ENCODE peak calls at places on chromosome 2, in four cellular contexts. O is astrocyte, B is thoracic aorta, C is heart right ventricle. T is an unnamed sample. For H3K27me3 and H3K4me1, the result is how much of the 10 kb centered on the place peaks cover.

GRCh38 chr2:36486546-36487044 is 111.4 kb downstream of the FEZ2 start:
- DNase-seq in B (no peak), O (peak), C (no peak), T (no peak)

GRCh38 chr2:14081526-14081925 is 551.0 kb upstream of the LRATD1 start:
- DNase-seq in B (no peak), O (peak), C (no peak), T (no peak)

GRCh38 chr2:95313296-95314265 is 16.4 kb downstream of the KCNIP3 start:
- DNase-seq in O (no peak), C (peak), B (no peak), T (no peak)

GRCh38 chr2:227789803-227790202 is 23.8 kb upstream of the CCL20 start:
- DNase-seq in O (no peak), B (no peak), C (no peak), T (no peak)

GRCh38 chr2:150063950-150064549 is 423.4 kb downstream of the RND3 start:
- DNase-seq in B (no peak), C (no peak), O (no peak), T (no peak)

GRCh38 chr2:31529256-31529655 is 51.5 kb downstream of the SRD5A2 start:
- DNase-seq in C (no peak), B (no peak), O (no peak), T (no peak)

GRCh38 chr2:12452211-12452610 is 264.5 kb upstream of the TRIB2 start:
- DNase-seq in O (peak), B (no peak), C (no peak), T (no peak)

GRCh38 chr2:120879401-120880295 is 144.0 kb downstream of the GLI2 start:
- DNase-seq in C (no peak), B (no peak), O (no peak), T (peak)

GRCh38 chr2:164869420-164869772 is 27.8 kb upstream of the COBLL1 start:
- DNase-seq in C (no peak), O (no peak), B (no peak), T (no peak)

GRCh38 chr2:15776992-15777702 is 163.2 kb upstream of the MYCN start:
- DNase-seq in O (no peak), B (no peak), C (no peak), T (no peak)

GRCh38 chr2:187684181-187684580 is 129.9 kb upstream of the TFPI start:
- DNase-seq in C (no peak), B (no peak), O (no peak), T (no peak)

GRCh38 chr2:133377021-133377481 is 191.2 kb downstream of the NCKAP5 start:
- DNase-seq in O (peak), B (no peak), C (no peak), T (no peak)

GRCh38 chr2:96870631-96871255 is 863 bp upstream of the SEMA4C start:
- DNase-seq in O (peak), C (peak), B (no peak), T (peak)

GRCh38 chr2:88540346-88540745 is 86.9 kb downstream of the EIF2AK3 start:
- DNase-seq in B (no peak), O (peak), C (no peak), T (no peak)

GRCh38 chr2:55490554-55490953 is 29.0 kb upstream of the CFAP36 start:
- DNase-seq in C (peak), B (no peak), O (peak), T (no peak)

GRCh38 chr2:47558116-47559078 is 155.4 kb downstream of the MSH2 start:
- DNase-seq in O (peak), C (peak), B (no peak), T (no peak)

GRCh38 chr2:113175736-113176695 is 2.2 kb downstream of the PSD4 start:
- DNase-seq in O (no peak), B (no peak), C (no peak), T (no peak)

GRCh38 chr2:47034973-47035609 is 119.5 kb upstream of the MCFD2 start:
- DNase-seq in O (peak), B (no peak), C (no peak), T (peak)

GRCh38 chr2:12950957-12951656 is 234.4 kb downstream of the TRIB2 start:
- DNase-seq in O (peak), B (no peak), C (no peak), T (no peak)

GRCh38 chr2:176131617-176132396 is 2.3 kb downstream of the HOXD8 start:
- DNase-seq in B (no peak), C (no peak), O (no peak), T (no peak)

GRCh38 chr2:176133366-176133765 is 3.9 kb downstream of the HOXD8 start:
- DNase-seq in C (no peak), O (no peak), B (no peak), T (no peak)

GRCh38 chr2:176134978-176135575 is 5.6 kb downstream of the HOXD8 start:
- DNase-seq in B (no peak), C (no peak), O (no peak), T (no peak)

GRCh38 chr2:176132397-176133086 is 3.0 kb downstream of the HOXD8 start:
- DNase-seq in B (no peak), C (no peak), O (no peak), T (no peak)

DNA sequence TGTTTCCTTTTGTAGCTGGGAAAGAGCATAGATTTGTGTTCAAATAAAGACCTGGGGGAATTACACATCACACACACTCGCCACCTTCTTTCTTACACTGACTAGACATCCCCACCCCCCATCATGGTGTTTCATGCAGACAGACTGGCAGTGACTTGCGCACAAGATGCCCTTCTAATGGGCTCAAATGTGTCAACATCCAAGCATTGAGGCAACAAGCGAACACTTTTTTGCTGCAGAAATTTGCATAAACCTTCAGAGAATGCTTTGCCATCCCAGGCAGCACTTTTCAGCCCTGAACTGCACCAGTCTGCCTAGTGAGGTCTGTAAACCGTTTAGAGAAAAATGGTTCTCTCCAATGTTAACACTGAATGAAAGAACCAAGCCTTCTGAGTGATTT is 4.5 kb downstream of the HOXD8 start:
- DNase-seq in B (no peak), C (no peak), O (no peak), T (no peak)
- H3K27me3 ChIP-seq in B (under half), C (half or more), O (half or more), T (half or more)

DNA sequence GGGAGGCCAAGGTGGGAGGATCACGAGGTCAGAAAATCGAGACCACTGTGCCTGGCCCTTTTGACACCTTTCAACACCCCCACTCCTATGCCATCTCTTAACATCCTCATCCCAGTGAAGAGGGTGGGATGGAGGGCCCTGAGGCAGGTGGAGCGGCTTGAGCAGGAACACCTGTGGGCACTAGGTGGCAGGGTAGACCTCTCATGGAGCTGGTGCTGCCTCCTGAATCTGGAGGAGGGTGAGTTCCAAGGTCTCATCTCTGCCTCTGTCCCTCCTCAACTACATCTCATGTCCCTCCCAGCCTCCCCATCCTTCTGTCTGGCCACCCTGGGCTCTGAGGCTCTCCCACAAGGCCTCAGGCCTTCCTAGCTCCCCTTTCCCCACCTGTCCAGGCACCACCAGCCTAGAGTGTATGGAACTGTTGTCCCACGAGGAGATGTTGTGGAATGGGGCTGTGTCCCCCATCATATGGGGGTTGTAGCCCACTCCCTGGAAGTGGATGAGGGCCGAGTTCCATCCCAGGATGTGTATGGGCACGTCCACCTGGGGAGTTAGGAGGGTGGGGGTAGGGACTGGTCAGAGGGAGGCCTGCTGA is 17.0 kb upstream of the CRYBA2 start:
- DNase-seq in B (no peak), O (no peak), C (no peak), T (no peak)
- TF ChIP-seq CTCF in B (no peak), O (peak), C (peak), T (peak)

DNA sequence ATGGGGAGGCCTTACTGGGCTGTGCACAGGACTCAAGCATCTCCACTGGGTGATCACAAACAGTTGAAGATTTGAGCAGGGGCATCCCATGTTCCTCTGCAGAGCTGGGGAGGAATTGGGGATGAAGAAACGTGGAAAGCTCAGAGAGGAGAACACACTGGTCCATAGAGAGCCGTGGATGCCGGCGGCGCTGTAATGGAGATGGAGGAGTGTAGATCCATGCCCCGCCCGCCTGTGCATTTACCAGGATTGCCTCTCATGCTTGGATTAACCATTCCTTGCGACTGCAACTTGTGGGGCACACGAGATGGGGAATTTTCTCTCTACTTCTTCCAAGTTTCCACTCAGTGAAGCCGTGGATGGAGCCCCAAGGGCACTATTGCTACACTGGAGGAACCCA is 115.9 kb downstream of the NCK2 start:
- DNase-seq in O (no peak), C (no peak), B (no peak), T (no peak)
- H3K4me1 ChIP-seq in O (under half), C (under half), B (under half), T (under half)

GRCh38 chr2:39666489-39667141 is 898 bp downstream of the TMEM178A start:
- DNase-seq in O (no peak), B (no peak), C (no peak), T (no peak)
- H3K27me3 ChIP-seq in O (under half), B (under half), C (under half), T (under half)

GRCh38 chr2:236215196-236215595 is 47.0 kb upstream of the GBX2 start:
- DNase-seq in B (no peak), C (no peak), O (no peak), T (no peak)

GRCh38 chr2:236217926-236218325 is 46.3 kb downstream of the ASB18 start:
- DNase-seq in B (no peak), O (no peak), C (no peak), T (no peak)

GRCh38 chr2:236214331-236214995 is 46.3 kb upstream of the GBX2 start:
- DNase-seq in O (no peak), B (no peak), C (no peak), T (no peak)

GRCh38 chr2:236215761-236216333 is 47.7 kb upstream of the GBX2 start:
- DNase-seq in C (no peak), O (no peak), B (no peak), T (no peak)

GRCh38 chr2:236216711-236217110 is 47.5 kb downstream of the ASB18 start:
- DNase-seq in O (no peak), B (no peak), C (no peak), T (no peak)
- TF ChIP-seq CTCF in O (no peak), B (no peak), C (no peak), T (no peak)

GRCh38 chr2:20575935-20576597 is 74.8 kb downstream of the HS1BP3 start:
- DNase-seq in B (no peak), O (no peak), C (no peak), T (no peak)
- H3K4me1 ChIP-seq in B (under half), O (half or more), C (half or more), T (half or more)

T was measured in lower lobe of right lung.